ENCODE peak calls at places on chromosomes 4 and X, in six cellular contexts. M, F, R, A, N and S are unnamed samples.

GRCh38 chr4:182648766-182649165 is 268.4 kb downstream of the DCTD start:
- DNase-seq in M (no peak), F (no peak), R (no peak), A (no peak), N (no peak), S (no peak)

GRCh38 chr4:88533088-88533790 is 9.7 kb upstream of the PYURF start:
- DNase-seq in M (no peak), F (no peak), R (no peak), A (no peak), N (no peak), S (no peak)

GRCh38 chrX:43677993-43678392 is 21.9 kb downstream of the MAOA start:
- DNase-seq in M (no peak), F (no peak), R (no peak), A (no peak), N (no peak), S (no peak)

GRCh38 chr4:53695540-53696463 is 104.5 kb upstream of the LNX1 start:
- DNase-seq in M (peak), F (no peak), R (no peak), A (no peak), N (no peak), S (no peak)

GRCh38 chr4:22635692-22636091 is 57.0 kb upstream of the GBA3 start:
- DNase-seq in M (no peak), F (no peak), R (no peak), A (no peak), N (no peak), S (no peak)

GRCh38 chr4:8297141-8297601 is 27.6 kb downstream of the HTRA3 start:
- DNase-seq in M (no peak), F (no peak), R (no peak), A (no peak), N (no peak), S (no peak)

GRCh38 chr4:78693777-78694456 is 82.2 kb upstream of the BMP2K start:
- DNase-seq in M (no peak), F (no peak), R (no peak), A (no peak), N (no peak), S (no peak)

GRCh38 chrX:107272431-107272921 is 66.1 kb downstream of the DNAAF6 start:
- DNase-seq in M (no peak), F (no peak), R (no peak), A (no peak), N (peak), S (no peak)

GRCh38 chr4:95183656-95184408 is 364.9 kb downstream of the UNC5C start:
- DNase-seq in M (no peak), F (no peak), R (no peak), A (no peak), N (no peak), S (no peak)

GRCh38 chrX:10932842-10933440 is 178.2 kb upstream of the HCCS start:
- DNase-seq in M (no peak), F (no peak), R (no peak), A (no peak), N (peak), S (no peak)

GRCh38 chr4:29278580-29278979 is 1441.6 kb upstream of the PCDH7 start:
- DNase-seq in M (no peak), F (no peak), R (no peak), A (no peak), N (no peak), S (no peak)

GRCh38 chr4:23105759-23106370 is 413.1 kb downstream of the GBA3 start:
- DNase-seq in M (no peak), F (no peak), R (no peak), A (no peak), N (no peak), S (no peak)

GRCh38 chr4:105619193-105619931 is 66.9 kb downstream of the ARHGEF38 start:
- DNase-seq in M (no peak), F (no peak), R (no peak), A (no peak), N (peak), S (no peak)

GRCh38 chr4:168907119-168907698 is 102.8 kb downstream of the CBR4 start:
- DNase-seq in M (no peak), F (no peak), R (no peak), A (no peak), N (no peak), S (no peak)

GRCh38 chrX:71107762-71108360 is 1.3 kb upstream of the CXorf65 start:
- DNase-seq in M (no peak), F (no peak), R (no peak), A (no peak), N (no peak), S (no peak)

GRCh38 chr4:94605241-94605640 is 152.5 kb upstream of the BMPR1B start:
- DNase-seq in M (no peak), F (no peak), R (no peak), A (no peak), N (no peak), S (no peak)

GRCh38 chr4:1208266-1208961 is 36.0 kb upstream of the SPON2 start:
- DNase-seq in M (no peak), F (no peak), R (no peak), A (no peak), N (no peak), S (no peak)

GRCh38 chr4:66475596-66475995 is 805.3 kb upstream of the EPHA5 start:
- DNase-seq in M (no peak), F (no peak), R (no peak), A (no peak), N (no peak), S (no peak)

GRCh38 chr4:123524958-123525628 is 128.5 kb downstream of the SPRY1 start:
- DNase-seq in M (no peak), F (peak), R (no peak), A (no peak), N (no peak), S (no peak)

GRCh38 chrX:105314468-105314867 is 94.0 kb upstream of the TEX13A start:
- DNase-seq in M (no peak), F (no peak), R (no peak), A (no peak), N (no peak), S (no peak)

GRCh38 chr4:108702960-108703359 is 52.6 kb downstream of the OSTC start:
- DNase-seq in M (no peak), F (no peak), R (no peak), A (no peak), N (no peak), S (no peak)

GRCh38 chr4:168440442-168441264 is 39.6 kb downstream of the DDX60L start:
- DNase-seq in M (peak), F (no peak), R (no peak), A (no peak), N (no peak), S (peak)

GRCh38 chrX:46759645-46759974 is 692 bp upstream of the SLC9A7 start:
- DNase-seq in M (no peak), F (no peak), R (no peak), A (no peak), N (peak), S (no peak)

GRCh38 chrX:84046403-84046984 is 141.5 kb downstream of the RPS6KA6 start:
- DNase-seq in M (no peak), F (peak), R (peak), A (peak), N (peak), S (no peak)

GRCh38 chr4:655735-656151 is 18.3 kb downstream of the ATP5ME start:
- DNase-seq in M (no peak), F (no peak), R (no peak), A (no peak), N (no peak), S (no peak)

GRCh38 chr4:107997001-107997788 is 7.5 kb downstream of the HADH start:
- DNase-seq in M (no peak), F (no peak), R (no peak), A (no peak), N (no peak), S (no peak)

GRCh38 chrX:120477453-120477852 is 8.4 kb upstream of the LAMP2 start:
- DNase-seq in M (no peak), F (no peak), R (no peak), A (no peak), N (no peak), S (no peak)

GRCh38 chr4:26321326-26322276 is 787 bp downstream of the RBPJ start:
- DNase-seq in M (no peak), F (peak), R (no peak), A (no peak), N (peak), S (no peak)

GRCh38 chr4:26319467-26320158 is 1.2 kb upstream of the RBPJ start:
- DNase-seq in M (peak), F (peak), R (peak), A (peak), N (peak), S (peak)

GRCh38 chr4:26320159-26320452 is 708 bp upstream of the RBPJ start:
- DNase-seq in M (peak), F (peak), R (no peak), A (no peak), N (no peak), S (no peak)

GRCh38 chr4:26320453-26321325 is at the start of gene RBPJ:
- DNase-seq in M (peak), F (peak), R (peak), A (peak), N (peak), S (peak)

DNA sequence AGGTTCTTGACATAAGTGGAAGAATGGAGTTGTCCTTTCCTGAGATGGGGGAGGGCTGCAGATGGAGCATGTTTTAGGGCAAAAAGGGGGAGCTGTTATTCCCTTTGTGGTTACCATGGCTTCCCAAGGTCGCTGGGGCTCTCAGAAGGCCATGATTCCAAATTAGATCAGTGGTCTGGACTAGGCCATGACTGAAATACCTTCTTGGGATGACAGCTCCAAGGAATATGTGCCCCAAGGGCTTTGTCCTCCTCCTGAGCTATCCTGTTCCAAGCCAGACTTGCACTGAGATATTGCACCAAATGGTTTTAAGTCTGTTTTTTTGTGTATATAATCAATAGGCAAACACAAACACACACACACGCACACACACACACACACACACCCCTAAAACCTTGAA is 3.0 kb upstream of the RBPJ start:
- DNase-seq in M (no peak), F (no peak), R (no peak), A (no peak), N (no peak), S (no peak)
- TF ChIP-seq REST in M (no peak), F (no peak), R (no peak), A (no peak), N (no peak), S (no peak)

GRCh38 chr4:122156819-122157218 is 4.7 kb downstream of the BLTP1 start:
- DNase-seq in M (no peak), F (no peak), R (no peak), A (no peak), N (no peak), S (no peak)

GRCh38 chr4:122151982-122152698 is at the start of gene BLTP1:
- DNase-seq in M (peak), F (peak), R (peak), A (peak), N (peak), S (peak)

GRCh38 chr4:122150896-122151295 is 1.2 kb upstream of the BLTP1 start:
- DNase-seq in M (no peak), F (no peak), R (no peak), A (no peak), N (no peak), S (no peak)

GRCh38 chr4:122152699-122153328 is 683 bp downstream of the BLTP1 start:
- DNase-seq in M (no peak), F (peak), R (no peak), A (peak), N (peak), S (no peak)
- TF ChIP-seq SIN3A in M (peak), F (peak), R (no peak), A (no peak), N (no peak), S (no peak)

GRCh38 chrX:153875391-153876111 is 10.4 kb downstream of the L1CAM start:
- DNase-seq in M (no peak), F (no peak), R (no peak), A (peak), N (peak), S (no peak)
- TF ChIP-seq REST in M (peak), F (peak), R (no peak), A (peak), N (peak), S (peak)

GRCh38 chrX:9829308-9830267 is 43.4 kb downstream of the SHROOM2 start:
- DNase-seq in M (peak), F (no peak), R (no peak), A (no peak), N (no peak), S (peak)
- TF ChIP-seq SIN3A in M (no peak), F (no peak), R (no peak), A (no peak), N (no peak), S (no peak)

GRCh38 chr4:74030285-74030684 is 8.2 kb downstream of the CXCL3 start:
- DNase-seq in M (no peak), F (no peak), R (no peak), A (no peak), N (no peak), S (no peak)

GRCh38 chr4:74037076-74037475 is 1.4 kb downstream of the CXCL3 start:
- DNase-seq in M (no peak), F (no peak), R (no peak), A (peak), N (no peak), S (no peak)

GRCh38 chr4:74038161-74039064 is at the start of gene CXCL3:
- DNase-seq in M (no peak), F (no peak), R (no peak), A (peak), N (peak), S (no peak)

GRCh38 chr4:74032064-74032463 is 6.4 kb downstream of the CXCL3 start:
- DNase-seq in M (no peak), F (no peak), R (no peak), A (no peak), N (no peak), S (no peak)

GRCh38 chr4:74033721-74034120 is 4.8 kb downstream of the CXCL3 start:
- DNase-seq in M (no peak), F (no peak), R (no peak), A (no peak), N (no peak), S (no peak)
- TF ChIP-seq REST in M (no peak), F (no peak), R (no peak), A (no peak), N (no peak), S (no peak)

GRCh38 chrX:132501606-132502005 is 12.8 kb upstream of the MBNL3 start:
- DNase-seq in M (no peak), F (no peak), R (no peak), A (no peak), N (no peak), S (no peak)
- TF ChIP-seq SIN3A in M (no peak), F (no peak), R (no peak), A (no peak), N (no peak), S (no peak)